ENCODE peak calls at places on chromosomes 3 and 15, in five cellular contexts. One of them, this sample, is unnamed.

GRCh38 chr3:160132226-160132625 is 93.0 kb upstream of the C3orf80 start:
- DNase-seq in left ventricle myocardium inferior: no peak
- DNase-seq in tibial artery: no peak
- DNase-seq in fibroblast of pulmonary artery: no peak
- DNase-seq in gastrocnemius medialis: no peak
- DNase-seq in this sample: no peak

GRCh38 chr3:58161435-58162398 is 49.1 kb downstream of the DNASE1L3 start:
- DNase-seq in tibial artery: peak
- DNase-seq in left ventricle myocardium inferior: no peak
- DNase-seq in gastrocnemius medialis: peak
- DNase-seq in fibroblast of pulmonary artery: peak
- DNase-seq in this sample: peak

GRCh38 chr3:154598166-154598565 is 168.2 kb upstream of the GPR149 start:
- DNase-seq in tibial artery: no peak
- DNase-seq in left ventricle myocardium inferior: no peak
- DNase-seq in fibroblast of pulmonary artery: no peak
- DNase-seq in gastrocnemius medialis: no peak
- DNase-seq in this sample: no peak

GRCh38 chr3:16300881-16301359 is 35.9 kb downstream of the OXNAD1 start:
- DNase-seq in left ventricle myocardium inferior: no peak
- DNase-seq in gastrocnemius medialis: no peak
- DNase-seq in fibroblast of pulmonary artery: no peak
- DNase-seq in tibial artery: no peak
- DNase-seq in this sample: no peak

GRCh38 chr15:90857337-90857736 is 11.1 kb upstream of the FURIN start:
- DNase-seq in left ventricle myocardium inferior: no peak
- DNase-seq in fibroblast of pulmonary artery: no peak
- DNase-seq in gastrocnemius medialis: no peak
- DNase-seq in tibial artery: no peak
- DNase-seq in this sample: peak

GRCh38 chr3:102505542-102505941 is 70.7 kb downstream of the ZPLD1 start:
- DNase-seq in tibial artery: no peak
- DNase-seq in left ventricle myocardium inferior: no peak
- DNase-seq in fibroblast of pulmonary artery: no peak
- DNase-seq in gastrocnemius medialis: no peak
- DNase-seq in this sample: no peak

GRCh38 chr15:58065011-58065444 is 483 bp downstream of the ALDH1A2 start:
- DNase-seq in gastrocnemius medialis: peak
- DNase-seq in fibroblast of pulmonary artery: no peak
- DNase-seq in tibial artery: no peak
- DNase-seq in left ventricle myocardium inferior: peak
- DNase-seq in this sample: no peak

GRCh38 chr15:67240235-67241131 is 14.0 kb downstream of the AAGAB start:
- DNase-seq in left ventricle myocardium inferior: no peak
- DNase-seq in tibial artery: no peak
- DNase-seq in gastrocnemius medialis: no peak
- DNase-seq in fibroblast of pulmonary artery: no peak
- DNase-seq in this sample: no peak

GRCh38 chr3:52123106-52123708 is 31.0 kb downstream of the POC1A start:
- DNase-seq in gastrocnemius medialis: peak
- DNase-seq in tibial artery: peak
- DNase-seq in fibroblast of pulmonary artery: peak
- DNase-seq in left ventricle myocardium inferior: peak
- DNase-seq in this sample: peak

GRCh38 chr15:25635190-25635589 is 196.4 kb upstream of the UBE3A start:
- DNase-seq in left ventricle myocardium inferior: no peak
- DNase-seq in fibroblast of pulmonary artery: no peak
- DNase-seq in tibial artery: no peak
- DNase-seq in gastrocnemius medialis: no peak
- DNase-seq in this sample: no peak
- TF ChIP-seq CTCF in left ventricle myocardium inferior: no peak
- TF ChIP-seq CTCF in fibroblast of pulmonary artery: no peak
- TF ChIP-seq CTCF in tibial artery: no peak
- TF ChIP-seq CTCF in gastrocnemius medialis: no peak
- TF ChIP-seq CTCF in this sample: no peak

GRCh38 chr3:53728606-53729005 is 117.6 kb downstream of the CHDH start:
- DNase-seq in fibroblast of pulmonary artery: no peak
- DNase-seq in left ventricle myocardium inferior: no peak
- DNase-seq in gastrocnemius medialis: no peak
- DNase-seq in tibial artery: no peak
- DNase-seq in this sample: no peak

GRCh38 chr3:53731934-53732624 is 114.1 kb downstream of the CHDH start:
- DNase-seq in fibroblast of pulmonary artery: no peak
- DNase-seq in tibial artery: no peak
- DNase-seq in gastrocnemius medialis: no peak
- DNase-seq in left ventricle myocardium inferior: no peak
- DNase-seq in this sample: no peak

GRCh38 chr3:53729130-53729529 is 117.1 kb downstream of the CHDH start:
- DNase-seq in gastrocnemius medialis: no peak
- DNase-seq in fibroblast of pulmonary artery: no peak
- DNase-seq in tibial artery: no peak
- DNase-seq in left ventricle myocardium inferior: no peak
- DNase-seq in this sample: no peak

GRCh38 chr3:53730565-53730964 is 115.7 kb downstream of the CHDH start:
- DNase-seq in left ventricle myocardium inferior: peak
- DNase-seq in gastrocnemius medialis: no peak
- DNase-seq in tibial artery: no peak
- DNase-seq in fibroblast of pulmonary artery: peak
- DNase-seq in this sample: no peak

GRCh38 chr3:53729618-53730017 is 116.6 kb downstream of the CHDH start:
- DNase-seq in tibial artery: no peak
- DNase-seq in left ventricle myocardium inferior: no peak
- DNase-seq in fibroblast of pulmonary artery: no peak
- DNase-seq in gastrocnemius medialis: no peak
- DNase-seq in this sample: no peak
- TF ChIP-seq CTCF in tibial artery: no peak
- TF ChIP-seq CTCF in left ventricle myocardium inferior: peak
- TF ChIP-seq CTCF in fibroblast of pulmonary artery: no peak
- TF ChIP-seq CTCF in gastrocnemius medialis: no peak
- TF ChIP-seq CTCF in this sample: no peak

GRCh38 chr15:87589134-87589533 is 667.4 kb downstream of the NTRK3 start:
- DNase-seq in left ventricle myocardium inferior: no peak
- DNase-seq in fibroblast of pulmonary artery: peak
- DNase-seq in tibial artery: no peak
- DNase-seq in gastrocnemius medialis: no peak
- DNase-seq in this sample: no peak
- TF ChIP-seq CTCF in left ventricle myocardium inferior: no peak
- TF ChIP-seq CTCF in fibroblast of pulmonary artery: no peak
- TF ChIP-seq CTCF in tibial artery: no peak
- TF ChIP-seq CTCF in gastrocnemius medialis: no peak
- TF ChIP-seq CTCF in this sample: no peak

GRCh38 chr3:61919371-61919770 is 358.0 kb downstream of the PTPRG start:
- DNase-seq in gastrocnemius medialis: no peak
- DNase-seq in fibroblast of pulmonary artery: no peak
- DNase-seq in left ventricle myocardium inferior: no peak
- DNase-seq in tibial artery: no peak
- DNase-seq in this sample: no peak
- TF ChIP-seq CTCF in gastrocnemius medialis: no peak
- TF ChIP-seq CTCF in fibroblast of pulmonary artery: no peak
- TF ChIP-seq CTCF in left ventricle myocardium inferior: no peak
- TF ChIP-seq CTCF in tibial artery: no peak
- TF ChIP-seq CTCF in this sample: no peak

GRCh38 chr15:38028869-38029268 is 94.4 kb downstream of the TMCO5A start:
- DNase-seq in fibroblast of pulmonary artery: peak
- DNase-seq in left ventricle myocardium inferior: no peak
- DNase-seq in tibial artery: no peak
- DNase-seq in gastrocnemius medialis: no peak
- DNase-seq in this sample: no peak
- TF ChIP-seq CTCF in fibroblast of pulmonary artery: peak
- TF ChIP-seq CTCF in left ventricle myocardium inferior: no peak
- TF ChIP-seq CTCF in tibial artery: no peak
- TF ChIP-seq CTCF in gastrocnemius medialis: no peak
- TF ChIP-seq CTCF in this sample: no peak

DNA sequence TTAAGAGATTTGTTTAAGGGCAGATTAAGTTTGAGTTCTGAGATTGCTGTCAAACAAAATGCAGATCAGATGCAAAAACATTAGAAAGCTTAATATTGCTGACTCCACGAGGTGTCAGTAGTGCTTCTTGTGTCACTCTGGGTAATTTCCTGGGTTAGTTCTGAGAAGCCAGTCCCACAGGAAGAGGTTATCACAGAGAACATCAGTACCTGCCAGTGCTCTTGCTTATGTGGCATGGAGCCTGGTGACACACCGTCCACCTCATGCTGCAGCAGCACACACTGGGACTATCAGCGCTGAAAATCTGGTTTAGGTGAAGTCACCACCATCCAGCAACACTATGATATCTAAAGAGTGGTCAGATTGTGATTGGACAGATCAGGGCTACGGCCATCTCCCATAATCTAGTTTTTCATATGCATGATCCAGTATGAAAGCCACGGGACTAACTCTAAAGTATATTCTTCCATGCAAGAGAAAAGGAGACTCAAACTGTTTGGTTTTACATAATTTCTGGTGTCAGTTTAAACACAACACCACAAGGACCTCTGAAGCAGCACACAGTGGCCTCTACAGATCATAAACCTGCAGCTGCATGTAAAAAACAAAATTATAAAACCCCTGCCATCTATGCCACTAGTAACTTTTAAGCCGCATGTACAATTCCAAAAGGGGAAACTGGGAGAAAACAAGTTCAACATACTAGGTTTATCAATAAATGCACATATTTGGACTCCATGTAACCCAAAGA is 36.1 kb upstream of the MYO5C start:
- DNase-seq in fibroblast of pulmonary artery: peak
- DNase-seq in tibial artery: no peak
- DNase-seq in gastrocnemius medialis: peak
- DNase-seq in left ventricle myocardium inferior: no peak
- DNase-seq in this sample: no peak
- TF ChIP-seq CTCF in fibroblast of pulmonary artery: peak
- TF ChIP-seq CTCF in tibial artery: no peak
- TF ChIP-seq CTCF in gastrocnemius medialis: no peak
- TF ChIP-seq CTCF in left ventricle myocardium inferior: peak
- TF ChIP-seq CTCF in this sample: no peak

GRCh38 chr3:150249776-150250175 is 158.3 kb upstream of the TSC22D2 start:
- DNase-seq in left ventricle myocardium inferior: no peak
- DNase-seq in tibial artery: no peak
- DNase-seq in fibroblast of pulmonary artery: no peak
- DNase-seq in gastrocnemius medialis: no peak
- DNase-seq in this sample: no peak

GRCh38 chr3:150251187-150251592 is 156.9 kb upstream of the TSC22D2 start:
- DNase-seq in left ventricle myocardium inferior: no peak
- DNase-seq in tibial artery: no peak
- DNase-seq in fibroblast of pulmonary artery: no peak
- DNase-seq in gastrocnemius medialis: peak
- DNase-seq in this sample: no peak

GRCh38 chr3:150252462-150252861 is 155.6 kb upstream of the TSC22D2 start:
- DNase-seq in left ventricle myocardium inferior: no peak
- DNase-seq in fibroblast of pulmonary artery: peak
- DNase-seq in tibial artery: peak
- DNase-seq in gastrocnemius medialis: no peak
- DNase-seq in this sample: no peak

GRCh38 chr3:150253622-150254021 is 154.5 kb upstream of the TSC22D2 start:
- DNase-seq in tibial artery: no peak
- DNase-seq in fibroblast of pulmonary artery: no peak
- DNase-seq in gastrocnemius medialis: peak
- DNase-seq in left ventricle myocardium inferior: no peak
- DNase-seq in this sample: peak

DNA sequence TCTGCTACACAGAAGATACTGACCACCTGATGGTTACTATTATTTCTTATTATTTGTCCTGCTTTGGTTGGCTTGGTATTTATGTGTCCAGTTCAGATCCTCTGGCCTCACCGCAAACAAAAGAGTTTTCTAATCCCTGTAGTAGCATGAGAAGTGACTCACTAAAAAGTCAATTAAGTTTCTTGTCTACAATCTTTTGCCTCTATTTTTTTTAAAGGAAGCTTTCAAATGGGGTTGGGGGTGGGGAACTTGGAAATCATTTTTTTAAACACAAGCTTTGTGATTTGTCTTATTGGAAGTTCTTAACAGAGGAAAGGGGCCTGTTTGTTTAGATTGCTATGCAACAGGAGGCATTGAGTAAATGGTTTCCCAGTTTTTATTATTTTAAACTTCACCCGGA is 156.4 kb upstream of the TSC22D2 start:
- DNase-seq in left ventricle myocardium inferior: no peak
- DNase-seq in fibroblast of pulmonary artery: peak
- DNase-seq in gastrocnemius medialis: no peak
- DNase-seq in tibial artery: no peak
- DNase-seq in this sample: no peak
- TF ChIP-seq CTCF in left ventricle myocardium inferior: no peak
- TF ChIP-seq CTCF in fibroblast of pulmonary artery: no peak
- TF ChIP-seq CTCF in gastrocnemius medialis: no peak
- TF ChIP-seq CTCF in tibial artery: no peak
- TF ChIP-seq CTCF in this sample: no peak

DNA sequence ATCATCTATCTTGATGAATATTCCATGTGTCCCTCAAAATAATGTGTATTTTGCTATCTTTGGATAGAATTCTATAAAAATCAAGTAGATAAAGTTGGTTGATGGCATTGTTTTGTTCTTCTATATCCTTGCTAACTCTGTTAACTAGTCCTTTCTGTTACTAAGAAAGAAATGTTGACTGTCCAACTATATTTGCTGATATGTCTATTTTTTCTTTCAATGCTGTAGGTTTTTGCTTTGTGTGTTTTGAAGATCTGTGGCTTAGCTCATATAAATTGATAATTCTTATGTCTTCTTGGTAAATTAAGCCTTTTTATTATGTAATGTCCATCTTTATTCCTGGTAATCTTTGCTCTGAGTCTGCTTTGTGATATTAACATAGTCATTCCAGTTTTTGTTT is 70.9 kb downstream of the SUCNR1 start:
- DNase-seq in gastrocnemius medialis: no peak
- DNase-seq in fibroblast of pulmonary artery: no peak
- DNase-seq in left ventricle myocardium inferior: no peak
- DNase-seq in tibial artery: no peak
- DNase-seq in this sample: no peak
- TF ChIP-seq CTCF in gastrocnemius medialis: no peak
- TF ChIP-seq CTCF in fibroblast of pulmonary artery: no peak
- TF ChIP-seq CTCF in left ventricle myocardium inferior: no peak
- TF ChIP-seq CTCF in tibial artery: no peak
- TF ChIP-seq CTCF in this sample: no peak

GRCh38 chr15:51970132-51970817 is 1.3 kb downstream of the LEO1 start:
- DNase-seq in tibial artery: no peak
- DNase-seq in gastrocnemius medialis: no peak
- DNase-seq in left ventricle myocardium inferior: no peak
- DNase-seq in fibroblast of pulmonary artery: no peak
- DNase-seq in this sample: no peak

GRCh38 chr15:51971353-51972133 is at the start of gene LEO1:
- DNase-seq in tibial artery: peak
- DNase-seq in left ventricle myocardium inferior: peak
- DNase-seq in fibroblast of pulmonary artery: peak
- DNase-seq in gastrocnemius medialis: peak
- DNase-seq in this sample: peak

GRCh38 chr15:51969728-51970127 is 1.9 kb downstream of the LEO1 start:
- DNase-seq in left ventricle myocardium inferior: no peak
- DNase-seq in fibroblast of pulmonary artery: no peak
- DNase-seq in gastrocnemius medialis: no peak
- DNase-seq in tibial artery: no peak
- DNase-seq in this sample: no peak

GRCh38 chr15:51973220-51973619 is 1.6 kb upstream of the LEO1 start:
- DNase-seq in fibroblast of pulmonary artery: no peak
- DNase-seq in left ventricle myocardium inferior: no peak
- DNase-seq in gastrocnemius medialis: no peak
- DNase-seq in tibial artery: no peak
- DNase-seq in this sample: no peak

GRCh38 chr15:51970981-51971352 is 611 bp downstream of the LEO1 start:
- DNase-seq in tibial artery: no peak
- DNase-seq in gastrocnemius medialis: no peak
- DNase-seq in fibroblast of pulmonary artery: no peak
- DNase-seq in left ventricle myocardium inferior: no peak
- DNase-seq in this sample: no peak
- TF ChIP-seq CTCF in tibial artery: no peak
- TF ChIP-seq CTCF in gastrocnemius medialis: no peak
- TF ChIP-seq CTCF in fibroblast of pulmonary artery: no peak
- TF ChIP-seq CTCF in left ventricle myocardium inferior: no peak
- TF ChIP-seq CTCF in this sample: no peak

This sample was measured in mucosa of descending colon.